ENCODE peak calls at places on chromosome 4, in five cellular contexts. I is K562, N is IMR-90, Y is SK-N-SH, P is HepG2. T is an unnamed sample.

GRCh38 chr4:62644372-62644771 is 1444.2 kb downstream of the ADGRL3 start:
- DNase-seq in I (no peak), P (peak), N (no peak), Y (no peak), T (no peak)

GRCh38 chr4:133137571-133137970 is 11.5 kb upstream of the PCDH10 start:
- DNase-seq in Y (no peak), I (no peak), P (no peak), N (no peak), T (no peak)

GRCh38 chr4:38663021-38663800 is 788 bp upstream of the KLF3 start:
- DNase-seq in Y (no peak), P (no peak), N (no peak), I (no peak), T (peak)

GRCh38 chr4:139625487-139625886 is 40.1 kb upstream of the MGST2 start:
- DNase-seq in Y (no peak), P (no peak), N (no peak), I (no peak), T (no peak)

GRCh38 chr4:171573181-171573580 is 240.0 kb upstream of the GALNTL6 start:
- DNase-seq in P (no peak), Y (no peak), I (no peak), N (no peak), T (no peak)

GRCh38 chr4:100098681-100099080 is 91.6 kb downstream of the DDIT4L start:
- DNase-seq in I (no peak), N (no peak), Y (no peak), P (no peak), T (no peak)

GRCh38 chr4:153447175-153447887 is 18.8 kb upstream of the TMEM131L start:
- DNase-seq in N (peak), Y (no peak), P (no peak), I (no peak), T (no peak)

GRCh38 chr4:52059372-52059771 is 8.3 kb downstream of the SPATA18 start:
- DNase-seq in N (peak), P (no peak), Y (no peak), I (no peak), T (peak)

GRCh38 chr4:98430708-98431403 is 169.7 kb downstream of the RAP1GDS1 start:
- DNase-seq in I (no peak), P (no peak), N (peak), Y (no peak), T (peak)

GRCh38 chr4:32748061-32748460 is 2027.9 kb downstream of the PCDH7 start:
- DNase-seq in Y (no peak), P (no peak), N (no peak), I (no peak), T (no peak)

GRCh38 chr4:109432676-109433075 is 939 bp upstream of the SEC24B start:
- DNase-seq in N (peak), P (no peak), I (no peak), Y (no peak), T (no peak)

GRCh38 chr4:159101983-159102622 is 776 bp upstream of the RAPGEF2 start:
- DNase-seq in Y (no peak), P (no peak), I (no peak), N (no peak), T (peak)

GRCh38 chr4:140427919-140428471 is 547 bp upstream of the CLGN start:
- DNase-seq in N (peak), Y (no peak), I (no peak), P (peak), T (no peak)

GRCh38 chr4:179583221-179583620 is 2141.0 kb upstream of the AGA start:
- DNase-seq in Y (no peak), I (no peak), P (no peak), N (no peak), T (no peak)

GRCh38 chr4:108400309-108400708 is 220.1 kb upstream of the RPL34 start:
- DNase-seq in N (no peak), P (no peak), I (no peak), Y (no peak), T (no peak)

GRCh38 chr4:159103406-159104131 is 690 bp downstream of the RAPGEF2 start:
- DNase-seq in P (no peak), Y (peak), N (peak), I (peak), T (peak)

GRCh38 chr4:34676390-34676789 is 1567.9 kb downstream of the ARAP2 start:
- DNase-seq in Y (no peak), P (no peak), N (no peak), I (no peak), T (no peak)

GRCh38 chr4:36236159-36236558 is 8.2 kb downstream of the ARAP2 start:
- DNase-seq in Y (no peak), I (no peak), P (no peak), N (no peak), T (no peak)

GRCh38 chr4:74338792-74339333 is 26.1 kb upstream of the EREG start:
- DNase-seq in P (no peak), Y (no peak), N (peak), I (no peak), T (no peak)

GRCh38 chr4:144384428-144384827 is 243.9 kb upstream of the GYPA start:
- DNase-seq in Y (no peak), I (no peak), P (no peak), N (no peak), T (no peak)

GRCh38 chr4:113447695-113448265 is 313.8 kb downstream of the CAMK2D start:
- DNase-seq in Y (no peak), N (no peak), P (no peak), I (no peak), T (no peak)

GRCh38 chr4:25425361-25425760 is 48.3 kb downstream of the ANAPC4 start:
- DNase-seq in Y (peak), I (no peak), N (no peak), P (no peak), T (no peak)

GRCh38 chr4:142615324-142615665 is 230.8 kb downstream of the INPP4B start:
- DNase-seq in Y (no peak), N (peak), I (no peak), P (no peak), T (no peak)

GRCh38 chr4:102787096-102787867 is 26.5 kb upstream of the MANBA start:
- DNase-seq in I (no peak), P (no peak), N (peak), Y (no peak), T (peak)

GRCh38 chr4:26083987-26084386 is 170.0 kb downstream of the SMIM20 start:
- DNase-seq in Y (no peak), P (no peak), N (peak), I (no peak), T (no peak)

GRCh38 chr4:8347660-8348059 is 78.1 kb downstream of the HTRA3 start:
- DNase-seq in P (no peak), I (no peak), Y (no peak), N (no peak), T (no peak)

GRCh38 chr4:62454535-62454934 is 1254.4 kb downstream of the ADGRL3 start:
- DNase-seq in P (no peak), Y (no peak), I (no peak), N (no peak), T (no peak)

GRCh38 chr4:40305329-40306193 is 29.6 kb upstream of the CHRNA9 start:
- DNase-seq in Y (no peak), P (no peak), I (no peak), N (no peak), T (no peak)

GRCh38 chr4:187608001-187608421 is 387.6 kb upstream of the ZFP42 start:
- DNase-seq in P (no peak), I (no peak), N (peak), Y (no peak), T (no peak)

GRCh38 chr4:23097251-23097650 is 404.5 kb downstream of the GBA3 start:
- DNase-seq in Y (no peak), N (peak), P (no peak), I (no peak), T (no peak)

GRCh38 chr4:99885063-99885664 is 9.1 kb downstream of the LAMTOR3 start:
- DNase-seq in Y (peak), I (peak), N (peak), P (peak), T (peak)

GRCh38 chr4:3472411-3473141 is 9.5 kb downstream of the DOK7 start:
- DNase-seq in I (no peak), P (no peak), Y (no peak), N (no peak), T (no peak)

GRCh38 chr4:10526431-10527222 is 69.4 kb upstream of the ZNF518B start:
- DNase-seq in P (no peak), I (no peak), Y (no peak), N (no peak), T (no peak)

GRCh38 chr4:24089831-24090531 is 200.1 kb upstream of the PPARGC1A start:
- DNase-seq in I (no peak), P (no peak), Y (no peak), N (peak), T (no peak)

GRCh38 chr4:185512516-185512915 is 22.8 kb downstream of the PDLIM3 start:
- DNase-seq in I (no peak), Y (no peak), N (peak), P (no peak), T (no peak)

GRCh38 chr4:4339504-4340085 is 47.3 kb upstream of the NSG1 start:
- DNase-seq in N (peak), Y (no peak), P (no peak), I (peak), T (no peak)

GRCh38 chr4:57312296-57312695 is 202.1 kb upstream of the IGFBP7 start:
- DNase-seq in N (no peak), Y (no peak), I (no peak), P (no peak), T (no peak)

GRCh38 chr4:112664611-112665010 is 27.7 kb downstream of the LARP7 start:
- DNase-seq in N (peak), I (no peak), P (no peak), Y (no peak), T (no peak)

GRCh38 chr4:56004235-56004634 is 55.5 kb downstream of the CEP135 start:
- DNase-seq in P (peak), I (no peak), N (no peak), Y (no peak), T (no peak)

GRCh38 chr4:67871867-67872266 is 11.9 kb downstream of the TMPRSS11D start:
- DNase-seq in P (peak), I (no peak), N (peak), Y (peak), T (peak)

GRCh38 chr4:75924309-75924708 is 16.5 kb downstream of the NAAA start:
- DNase-seq in N (no peak), Y (no peak), I (no peak), P (no peak), T (no peak)
- TF ChIP-seq SMC3 in N (no peak), Y (no peak), I (no peak), P (no peak), T (no peak)

DNA sequence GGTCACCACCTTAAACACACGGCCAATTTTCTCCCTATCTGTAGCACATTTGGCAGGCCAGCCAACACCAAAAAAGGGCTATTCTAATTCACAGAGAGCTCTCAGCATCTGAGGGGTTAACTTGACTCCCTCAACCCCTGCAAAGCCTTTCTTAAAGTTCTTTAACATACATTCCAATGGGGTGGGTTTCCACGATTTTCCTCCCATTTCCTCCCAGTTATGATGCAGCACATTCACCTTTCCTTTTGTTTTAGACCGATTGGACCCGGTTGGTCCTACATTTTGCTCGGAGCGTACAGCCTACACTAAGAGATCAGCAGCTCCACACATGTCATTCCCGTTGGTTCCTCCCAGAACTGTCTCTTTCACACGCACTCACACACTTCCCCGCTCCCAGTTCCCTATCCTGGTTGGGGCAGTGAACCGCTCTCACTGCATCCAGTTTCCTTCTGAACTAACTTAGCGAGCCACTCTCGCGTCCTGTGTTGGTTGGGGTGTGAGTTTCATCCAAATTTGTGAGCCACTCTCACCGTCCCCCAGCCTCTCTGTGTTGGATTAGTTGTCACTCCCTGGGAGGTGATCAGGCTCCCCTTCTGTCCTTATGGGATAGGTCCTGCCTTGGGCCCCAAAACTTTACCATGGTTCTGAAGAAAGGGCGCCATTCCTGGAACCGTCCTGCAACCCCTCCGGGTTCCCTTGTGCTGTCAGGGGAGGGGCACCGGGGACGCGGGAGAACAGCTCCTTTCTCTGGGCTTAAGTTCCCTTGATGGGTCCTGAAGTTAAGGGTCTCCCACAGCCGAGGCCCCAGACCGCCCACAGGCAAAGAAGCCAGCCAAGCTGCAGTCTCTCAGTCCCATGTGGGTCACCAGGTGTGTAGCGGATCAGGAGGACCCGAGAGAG is 45.1 kb downstream of the UGT2A3 start:
- DNase-seq in Y (no peak), I (no peak), N (no peak), P (no peak), T (no peak)
- TF ChIP-seq SMC3 in Y (no peak), I (no peak), N (no peak), P (no peak), T (no peak)

GRCh38 chr4:64465263-64465662 is 56.0 kb upstream of the TECRL start:
- DNase-seq in I (no peak), P (no peak), N (no peak), Y (no peak), T (peak)
- TF ChIP-seq SMC3 in I (no peak), P (no peak), N (no peak), Y (no peak), T (no peak)

GRCh38 chr4:77963005-77963404 is 94.1 kb upstream of the FRAS1 start:
- DNase-seq in N (no peak), P (no peak), I (no peak), Y (no peak), T (no peak)

GRCh38 chr4:77958897-77959296 is 96.3 kb downstream of the MRPL1 start:
- DNase-seq in I (no peak), P (no peak), Y (no peak), N (no peak), T (no peak)

GRCh38 chr4:77956917-77957316 is 94.3 kb downstream of the MRPL1 start:
- DNase-seq in P (no peak), Y (no peak), N (no peak), I (no peak), T (no peak)

GRCh38 chr4:77959566-77960338 is 97.1 kb downstream of the MRPL1 start:
- DNase-seq in P (peak), N (peak), Y (peak), I (peak), T (peak)

DNA sequence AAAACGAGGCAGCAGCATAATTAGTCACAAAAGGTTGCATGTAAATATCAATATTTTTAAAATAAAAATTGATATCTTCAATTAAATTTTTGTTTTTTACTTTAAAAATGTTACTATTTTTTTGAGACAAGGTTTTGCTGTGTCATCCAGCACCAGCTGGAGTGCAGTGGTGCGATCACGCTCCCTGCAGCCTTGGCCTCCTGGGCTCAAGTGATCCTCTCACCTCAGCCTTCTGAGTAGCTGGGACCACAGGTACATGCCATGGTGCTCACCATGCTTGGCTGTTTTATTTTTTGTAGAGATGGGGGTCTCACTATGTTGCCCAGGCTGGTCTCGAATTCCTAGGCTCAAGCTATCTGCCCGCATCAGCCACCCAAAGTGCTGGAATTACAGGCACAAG is 96.8 kb upstream of the FRAS1 start:
- DNase-seq in P (no peak), Y (no peak), N (no peak), I (no peak), T (no peak)
- TF ChIP-seq SMC3 in P (no peak), Y (no peak), N (no peak), I (no peak), T (no peak)

GRCh38 chr4:1264942-1265341 is 16.0 kb upstream of the CTBP1 start:
- DNase-seq in Y (no peak), N (no peak), P (no peak), I (no peak), T (no peak)
- TF ChIP-seq SMC3 in Y (no peak), N (no peak), P (no peak), I (no peak), T (no peak)

GRCh38 chr4:89212666-89213381 is 94.8 kb downstream of the GPRIN3 start:
- DNase-seq in P (no peak), N (peak), Y (no peak), I (no peak), T (no peak)
- TF ChIP-seq SMC3 in P (no peak), N (no peak), Y (no peak), I (no peak), T (no peak)

DNA sequence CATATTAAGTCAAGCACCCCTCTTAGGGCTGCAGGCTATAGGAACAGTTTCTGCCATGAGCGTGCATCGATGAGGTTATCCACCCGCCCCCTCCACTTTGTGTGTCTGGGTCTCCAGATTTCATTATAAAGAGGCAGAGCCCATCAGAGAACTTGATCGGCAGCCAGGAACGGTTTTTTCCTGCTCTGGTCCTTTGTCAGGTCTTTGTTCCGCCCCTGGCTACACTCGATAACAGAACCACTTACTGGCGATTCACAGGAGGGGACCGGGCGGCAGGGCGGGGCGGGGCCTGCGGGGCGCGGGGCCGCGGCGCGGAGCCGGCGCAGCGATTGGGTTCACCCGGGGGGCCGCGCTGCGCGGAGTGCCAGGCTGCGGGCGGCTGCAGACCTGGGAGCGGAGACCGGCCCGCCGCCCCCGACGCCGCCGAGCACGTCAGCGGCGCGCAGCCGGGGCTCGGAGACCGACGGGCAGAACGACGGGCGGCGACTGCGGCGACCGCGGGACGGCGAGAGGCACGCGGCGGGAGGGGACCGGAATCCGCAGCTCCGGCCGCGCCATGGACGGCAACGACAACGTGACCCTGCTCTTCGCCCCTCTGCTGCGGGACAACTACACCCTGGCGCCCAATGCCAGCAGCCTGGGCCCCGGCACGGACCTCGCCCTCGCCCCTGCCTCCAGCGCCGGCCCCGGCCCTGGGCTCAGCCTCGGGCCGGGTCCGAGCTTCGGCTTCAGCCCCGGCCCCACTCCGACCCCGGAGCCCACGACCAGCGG is at the start of gene SLC10A4:
- DNase-seq in Y (peak), I (peak), P (no peak), N (no peak), T (peak)
- TF ChIP-seq SMC3 in Y (no peak), I (no peak), P (no peak), N (no peak), T (no peak)

DNA sequence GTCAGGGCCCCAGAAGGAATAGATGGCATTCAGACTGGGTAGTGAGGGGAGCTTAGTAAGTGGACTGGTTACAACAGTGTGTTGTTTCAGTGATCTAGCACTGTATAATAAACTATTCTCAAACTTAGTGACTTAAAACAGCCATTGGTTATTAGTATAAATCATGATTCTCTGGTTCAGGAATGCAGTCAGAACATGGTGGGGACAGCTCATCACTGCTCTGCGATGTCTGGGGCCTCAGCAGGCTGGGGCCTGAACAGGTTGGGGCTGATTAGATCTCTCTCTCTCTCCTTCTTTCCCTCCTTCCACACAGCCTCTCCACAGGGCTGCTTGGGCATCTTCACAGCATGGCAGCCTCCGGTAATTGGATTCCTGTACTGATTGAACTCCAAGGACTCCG is 160.4 kb downstream of the GATB start:
- DNase-seq in P (no peak), N (peak), Y (no peak), I (no peak), T (no peak)
- TF ChIP-seq SMC3 in P (no peak), N (no peak), Y (no peak), I (no peak), T (no peak)

DNA sequence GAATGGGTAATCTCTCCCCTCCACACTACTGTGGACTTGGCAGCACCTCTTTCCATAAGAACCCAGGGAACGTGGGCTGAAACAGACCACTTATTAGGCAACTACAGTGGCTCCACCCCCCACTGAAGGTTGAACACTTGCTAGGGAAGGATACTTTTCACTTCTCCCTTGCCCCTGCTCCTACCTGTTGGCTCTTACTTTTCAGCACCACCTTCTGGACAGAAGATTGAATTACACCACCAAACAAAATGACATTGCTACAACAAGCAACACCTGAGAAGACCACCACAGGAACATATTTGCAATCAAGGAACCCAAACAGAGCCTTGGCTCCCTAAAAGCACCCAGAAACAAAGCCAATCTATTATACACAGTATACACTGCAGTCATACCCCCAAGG is 132.1 kb upstream of the CXCL13 start:
- DNase-seq in I (peak), Y (peak), N (peak), P (peak), T (peak)
- TF ChIP-seq SMC3 in I (peak), Y (no peak), N (no peak), P (no peak), T (no peak)

T was measured in A549.